ENCODE peak calls at places on chromosomes 5 and 9, in five cellular contexts. Q, O, X, B and F are unnamed samples.
A peak's percentile ranks its signal among the peaks of the same experiment; 100 is the strongest.

GRCh38 chr5:29983528-29984152 is 1209.8 kb upstream of the CDH6 start:
- DNase-seq in Q (no peak), O (no peak), B (no peak), X (no peak), F (no peak)

GRCh38 chr5:77213601-77214000 is 3.1 kb downstream of the PDE8B start:
- DNase-seq in B (no peak), Q (no peak), X (no peak), O (no peak), F (no peak)

GRCh38 chr5:92800360-92800759 is 780.7 kb downstream of the NR2F1-AS1 start:
- DNase-seq in B (no peak), O (no peak), Q (no peak), X (no peak), F (peak; percentile 48)

GRCh38 chr5:98771389-98772109 is 1.9 kb upstream of the RGMB start:
- DNase-seq in B (peak; percentile 68), X (no peak), Q (peak; percentile 54), O (peak; percentile 86), F (peak; percentile 92)

GRCh38 chr9:131398204-131398603 is 4.3 kb downstream of the PRRC2B start:
- DNase-seq in X (no peak), O (no peak), Q (no peak), B (no peak), F (no peak)

GRCh38 chr5:66891184-66891925 is 295.2 kb downstream of the MAST4 start:
- DNase-seq in O (no peak), B (peak; percentile 90), X (no peak), Q (no peak), F (peak; percentile 83)

GRCh38 chr9:104725014-104725413 is 22.5 kb upstream of the NIPSNAP3A start:
- DNase-seq in O (no peak), B (no peak), X (no peak), Q (no peak), F (no peak)

GRCh38 chr9:114096041-114096511 is 3.0 kb downstream of the KIF12 start:
- DNase-seq in Q (peak; percentile 65), B (no peak), O (no peak), X (peak; percentile 64), F (no peak)

GRCh38 chr5:36442796-36443195 is 141.1 kb upstream of the RANBP3L start:
- DNase-seq in Q (no peak), B (no peak), O (no peak), X (no peak), F (peak; percentile 3)

GRCh38 chr9:99026271-99026955 is 78.5 kb upstream of the TGFBR1 start:
- DNase-seq in Q (no peak), X (no peak), O (no peak), B (no peak), F (no peak)

GRCh38 chr5:27315541-27316282 is 277.3 kb upstream of the CDH9 start:
- DNase-seq in Q (peak; percentile 35), X (no peak), O (no peak), B (no peak), F (peak; percentile 54)

GRCh38 chr9:73179594-73179993 is 27.9 kb downstream of the ANXA1 start:
- DNase-seq in X (no peak), Q (no peak), B (no peak), O (no peak), F (no peak)

GRCh38 chr9:129007035-129007765 is 20.9 kb downstream of the SH3GLB2 start:
- DNase-seq in X (no peak), O (no peak), Q (no peak), B (no peak), F (no peak)

GRCh38 chr9:24436761-24437160 is 108.9 kb downstream of the IZUMO3 start:
- DNase-seq in Q (peak; percentile 38), O (peak; percentile 14), B (no peak), X (no peak), F (no peak)

GRCh38 chr5:144313147-144313726 is 142.6 kb downstream of the KCTD16 start:
- DNase-seq in X (no peak), B (no peak), O (no peak), Q (no peak), F (no peak)

GRCh38 chr9:125103770-125104169 is 39.6 kb downstream of the SCAI start:
- DNase-seq in X (no peak), O (no peak), B (no peak), Q (no peak), F (no peak)

GRCh38 chr5:156128026-156128425 is 198.9 kb upstream of the SGCD start:
- DNase-seq in O (no peak), X (no peak), B (no peak), Q (no peak), F (peak; percentile 17)

GRCh38 chr9:95406114-95406513 is 88.6 kb upstream of the FANCC start:
- DNase-seq in O (no peak), Q (no peak), B (no peak), X (no peak), F (peak; percentile 38)

GRCh38 chr5:142826741-142827492 is 56.7 kb downstream of the ARHGAP26 start:
- DNase-seq in Q (no peak), O (no peak), B (peak; percentile 31), X (no peak), F (no peak)

GRCh38 chr5:176716320-176716719 is 69.0 kb downstream of the TSPAN17 start:
- DNase-seq in O (no peak), Q (no peak), X (no peak), B (no peak), F (peak; percentile 4)

GRCh38 chr9:126620478-126620877 is 6.8 kb downstream of the LMX1B start:
- DNase-seq in Q (no peak), X (no peak), B (no peak), O (no peak), F (no peak)

GRCh38 chr5:78776637-78777036 is 128.1 kb upstream of the LHFPL2 start:
- DNase-seq in Q (no peak), X (no peak), O (no peak), B (no peak), F (peak; percentile 33)

GRCh38 chr9:70675868-70676370 is 261.5 kb upstream of the KLF9 start:
- DNase-seq in B (no peak), Q (no peak), X (no peak), O (no peak), F (no peak)

GRCh38 chr9:114004221-114004716 is 73.8 kb downstream of the AMBP start:
- DNase-seq in Q (peak; percentile 17), X (peak; percentile 29), B (no peak), O (no peak), F (no peak)

GRCh38 chr5:90144625-90145327 is 264.8 kb downstream of the CETN3 start:
- DNase-seq in O (no peak), Q (no peak), X (no peak), B (no peak), F (peak; percentile 80)

GRCh38 chr9:100639851-100640250 is 62.0 kb downstream of the CAVIN4 start:
- DNase-seq in O (no peak), X (no peak), Q (no peak), B (no peak), F (no peak)

GRCh38 chr5:31036407-31036806 is 157.1 kb upstream of the CDH6 start:
- DNase-seq in O (no peak), Q (no peak), X (no peak), B (no peak), F (no peak)

GRCh38 chr9:8371686-8372085 is 572.1 kb upstream of the DMAC1 start:
- DNase-seq in O (no peak), Q (no peak), X (no peak), B (no peak), F (no peak)

GRCh38 chr5:150640311-150641005 is at the start of gene SYNPO:
- DNase-seq in O (no peak), B (peak; percentile 93), X (no peak), Q (no peak), F (peak; percentile 97)
- H3K4me1 ChIP-seq in O (peaks cover 34% of the 10 kb centered on the region), B (peaks cover 73% of the 10 kb centered on the region), X (peaks cover 13% of the 10 kb centered on the region), Q (peaks cover 2% of the 10 kb centered on the region), F (peaks cover 63% of the 10 kb centered on the region)

DNA sequence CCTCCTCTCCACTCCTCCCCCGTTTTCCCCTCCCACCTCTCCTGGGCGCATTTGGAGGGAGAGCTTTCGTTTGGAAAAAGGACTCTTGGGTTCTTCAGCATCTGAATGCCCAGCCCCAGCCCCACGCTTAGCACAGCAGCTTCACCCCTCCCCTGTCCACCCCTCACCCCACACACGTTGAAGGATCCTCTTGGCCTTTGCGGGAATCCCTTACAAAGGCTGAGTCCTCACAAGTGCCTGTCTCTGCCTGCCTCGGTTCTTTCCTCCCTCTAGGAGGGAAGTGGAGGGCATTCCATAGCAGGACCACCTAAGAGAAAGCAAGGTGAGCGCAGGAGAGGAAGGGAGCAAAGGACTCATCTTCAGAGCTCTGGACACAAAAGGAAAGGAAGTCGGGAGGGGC is 67.3 kb downstream of the DMRT1 start:
- DNase-seq in Q (peak; percentile 70), O (no peak), X (peak; percentile 59), B (no peak), F (no peak)
- H3K27me3 ChIP-seq in Q (no peaks in the 10 kb centered on the region), O (no peaks in the 10 kb centered on the region), X (no peaks in the 10 kb centered on the region), B (peaks cover 3% of the 10 kb centered on the region), F (peaks cover 52% of the 10 kb centered on the region)

GRCh38 chr9:133184971-133185370 is 21.3 kb upstream of the GBGT1 start:
- DNase-seq in B (peak; percentile 30), Q (no peak), O (no peak), X (no peak), F (peak; percentile 82)
- H2BK12ac ChIP-seq in B (no peak overlapping the region), Q (no peak overlapping the region), O (no peak overlapping the region), X (no peak overlapping the region), F (no peak overlapping the region)

GRCh38 chr9:83688921-83689320 is 18.8 kb downstream of the UBQLN1 start:
- DNase-seq in Q (no peak), B (no peak), O (no peak), X (no peak), F (no peak)

GRCh38 chr9:83691492-83691891 is 16.3 kb downstream of the UBQLN1 start:
- DNase-seq in Q (no peak), X (no peak), B (no peak), O (no peak), F (no peak)
- H3K4me1 ChIP-seq in Q (no peaks in the 10 kb centered on the region), X (no peaks in the 10 kb centered on the region), B (no peaks in the 10 kb centered on the region), O (no peaks in the 10 kb centered on the region), F (no peaks in the 10 kb centered on the region)

GRCh38 chr9:34579819-34580185 is 9.7 kb downstream of the CNTFR start:
- DNase-seq in B (no peak), Q (no peak), X (no peak), O (no peak), F (no peak)
- H3K27me3 ChIP-seq in B (peaks cover 44% of the 10 kb centered on the region), Q (peaks cover 27% of the 10 kb centered on the region), X (peaks cover 74% of the 10 kb centered on the region), O (no peaks in the 10 kb centered on the region), F (peaks cover 80% of the 10 kb centered on the region)

DNA sequence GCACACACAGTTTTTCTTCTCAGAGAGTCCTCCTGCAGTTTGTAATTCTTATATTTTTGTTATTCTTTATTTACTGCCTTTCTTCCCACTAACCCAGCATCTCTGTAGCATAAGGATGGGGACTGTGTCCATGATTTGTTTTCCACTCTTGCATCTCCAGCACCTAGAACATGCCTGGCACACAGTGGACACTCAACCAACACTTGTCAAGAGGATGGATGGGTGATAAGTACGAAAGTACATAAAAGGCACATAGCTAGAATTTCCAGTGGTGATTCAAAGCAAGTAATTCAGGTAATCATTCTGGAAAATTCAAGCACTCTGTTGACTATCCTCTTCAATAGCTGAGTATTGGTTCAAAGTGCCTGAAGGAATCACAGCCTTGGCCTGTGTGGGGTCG is 60.2 kb upstream of the TRIO start:
- DNase-seq in O (no peak), Q (no peak), B (no peak), X (no peak), F (no peak)
- H2BK12ac ChIP-seq in O (no peak overlapping the region), Q (no peak overlapping the region), B (no peak overlapping the region), X (no peak overlapping the region), F (no peak overlapping the region)